ENCODE peak calls at places on chromosomes 7 and 10, in five cellular contexts. C, R, T, S and N are unnamed samples.
A peak's percentile ranks its signal among the peaks of the same experiment; 100 is the strongest.

GRCh38 chr10:1297566-1298301 is 241.5 kb downstream of the WDR37 start:
- DNase-seq in C (no peak), T (peak; percentile 59), R (peak; percentile 25), S (no peak), N (no peak)

GRCh38 chr10:99382181-99382580 is 48.2 kb downstream of the GOT1 start:
- DNase-seq in C (no peak), S (no peak), T (no peak), R (no peak), N (no peak)

GRCh38 chr7:130492519-130493274 is 812 bp downstream of the MEST start:
- DNase-seq in C (no peak), T (peak; percentile 23), R (no peak), S (no peak), N (no peak)

GRCh38 chr10:91076991-91077548 is 143.4 kb upstream of the PCGF5 start:
- DNase-seq in T (no peak), S (no peak), R (no peak), C (no peak), N (no peak)

GRCh38 chr7:111953611-111954010 is 252.6 kb downstream of the DOCK4 start:
- DNase-seq in R (no peak), S (no peak), T (peak; percentile 41), C (peak; percentile 8), N (no peak)

GRCh38 chr7:79272066-79272669 is 181.3 kb downstream of the MAGI2 start:
- DNase-seq in S (peak; percentile 13), T (peak; percentile 41), C (no peak), R (no peak), N (no peak)

GRCh38 chr7:70303309-70303708 is 705.0 kb downstream of the AUTS2 start:
- DNase-seq in T (no peak), C (no peak), R (no peak), S (no peak), N (no peak)

GRCh38 chr7:44980393-44981034 is 1.7 kb upstream of the MYO1G start:
- DNase-seq in R (no peak), C (peak; percentile 97), T (no peak), S (no peak), N (no peak)

GRCh38 chr7:106178593-106179134 is 66.6 kb upstream of the SYPL1 start:
- DNase-seq in C (no peak), S (no peak), T (no peak), R (no peak), N (no peak)

GRCh38 chr7:142463401-142463850 is 205.6 kb upstream of the PRSS58 start:
- DNase-seq in S (no peak), T (no peak), R (no peak), C (no peak), N (no peak)

GRCh38 chr7:12315049-12315448 is 88.6 kb downstream of the VWDE start:
- DNase-seq in T (no peak), R (no peak), C (no peak), S (no peak), N (no peak)

GRCh38 chr7:128035712-128036111 is 4.5 kb upstream of the LRRC4 start:
- DNase-seq in S (peak; percentile 61), C (no peak), T (peak; percentile 74), R (no peak), N (no peak)

GRCh38 chr7:66211429-66211828 is 6.3 kb downstream of the TPST1 start:
- DNase-seq in R (no peak), S (no peak), C (no peak), T (no peak), N (no peak)

GRCh38 chr10:5325076-5325475 is 39.7 kb upstream of the UCN3 start:
- DNase-seq in C (no peak), S (no peak), R (no peak), T (no peak), N (no peak)

GRCh38 chr7:94145602-94146001 is 141.4 kb upstream of the BET1 start:
- DNase-seq in T (no peak), R (no peak), C (no peak), S (no peak), N (no peak)

GRCh38 chr10:69327463-69328345 is 49.4 kb downstream of the HK1 start:
- DNase-seq in C (no peak), R (no peak), S (no peak), T (no peak), N (no peak)

GRCh38 chr7:137754076-137754851 is 92.5 kb downstream of the DGKI start:
- DNase-seq in S (no peak), T (no peak), R (no peak), C (peak; percentile 27), N (no peak)

GRCh38 chr7:50939026-50939425 is 156.3 kb upstream of the GRB10 start:
- DNase-seq in R (no peak), C (no peak), T (no peak), S (no peak), N (no peak)

GRCh38 chr10:7258948-7259523 is 151.8 kb downstream of the SFMBT2 start:
- DNase-seq in T (peak; percentile 41), C (no peak), S (no peak), R (no peak), N (peak; percentile 39)

GRCh38 chr10:7260912-7261700 is 149.7 kb downstream of the SFMBT2 start:
- DNase-seq in C (no peak), T (no peak), R (no peak), S (no peak), N (no peak)

GRCh38 chr10:7264313-7264741 is 146.5 kb downstream of the SFMBT2 start:
- DNase-seq in C (no peak), S (no peak), T (peak; percentile 57), R (no peak), N (no peak)

GRCh38 chr10:7260412-7260900 is 150.4 kb downstream of the SFMBT2 start:
- DNase-seq in C (peak; percentile 30), S (peak; percentile 69), R (peak; percentile 15), T (peak; percentile 55), N (peak; percentile 20)
- TF ChIP-seq TAF1 in C (no peak), S (no peak), R (no peak), T (no peak), N (no peak)

DNA sequence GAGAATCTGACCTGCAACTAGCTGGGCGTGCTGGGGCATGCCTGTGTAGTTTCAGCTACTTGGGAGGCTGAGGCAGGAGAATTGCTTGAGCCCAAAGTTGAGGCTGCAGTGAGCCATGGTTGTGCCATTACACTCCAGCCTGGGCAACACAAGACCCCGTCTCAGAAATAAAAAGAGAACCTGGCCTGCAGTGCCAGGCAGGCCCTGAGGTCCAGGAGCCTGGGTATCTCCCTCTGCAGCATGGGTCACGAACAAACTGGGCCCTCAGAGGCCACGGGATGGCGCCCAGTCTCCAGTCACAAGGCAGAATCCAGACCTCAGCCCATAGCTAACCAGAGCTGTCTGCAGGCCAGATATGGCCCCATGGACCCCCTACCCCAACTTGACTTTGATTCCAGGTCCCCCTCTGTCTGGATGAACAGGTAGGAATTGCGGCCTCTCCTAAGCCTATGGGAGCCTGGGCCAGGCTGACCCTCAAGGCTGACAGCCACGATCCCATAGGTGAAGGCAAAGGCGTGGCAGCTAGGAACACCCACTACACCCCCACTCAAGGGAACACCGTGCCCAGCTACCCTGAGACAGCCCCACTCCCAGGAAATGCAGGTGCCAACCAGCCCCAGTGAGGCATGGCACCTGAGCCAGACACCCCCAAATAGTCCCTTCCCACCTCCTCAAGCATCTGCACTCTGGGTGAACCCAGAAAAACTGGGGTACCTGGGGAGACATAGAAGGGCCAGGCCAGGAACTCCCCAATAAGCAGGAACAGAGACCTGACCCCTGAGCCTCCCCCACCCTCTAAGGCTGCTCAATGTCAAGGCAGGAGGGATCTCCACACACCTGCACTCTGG is 102.8 kb upstream of the TNRC18 start:
- DNase-seq in C (no peak), T (peak; percentile 31), R (no peak), S (no peak), N (no peak)
- TF ChIP-seq POLR2AphosphoS5 in C (peak; percentile 83), T (peak; percentile 66), R (peak; percentile 95), S (peak; percentile 92), N (peak; percentile 98)

GRCh38 chr10:118712930-118713634 is 41.7 kb downstream of the CACUL1 start:
- DNase-seq in R (no peak), C (no peak), S (no peak), T (peak; percentile 36), N (no peak)
- TF ChIP-seq TAF1 in R (no peak), C (no peak), S (no peak), T (no peak), N (no peak)

GRCh38 chr7:27251513-27252306 is 9.1 kb downstream of the EVX1 start:
- DNase-seq in S (no peak), R (no peak), T (peak; percentile 68), C (no peak), N (no peak)
- TF ChIP-seq POLR2AphosphoS5 in S (no peak), R (no peak), T (no peak), C (no peak), N (no peak)

GRCh38 chr7:14805105-14805719 is 97.3 kb downstream of the DGKB start:
- DNase-seq in C (no peak), S (no peak), T (no peak), R (no peak), N (no peak)

GRCh38 chr7:14807498-14807897 is 95.1 kb downstream of the DGKB start:
- DNase-seq in C (no peak), R (no peak), T (no peak), S (no peak), N (no peak)

GRCh38 chr7:14806886-14807285 is 95.7 kb downstream of the DGKB start:
- DNase-seq in T (no peak), C (no peak), S (no peak), R (no peak), N (no peak)
- TF ChIP-seq TAF1 in T (no peak), C (no peak), S (no peak), R (no peak), N (no peak)

GRCh38 chr10:109103278-109103677 is 820.0 kb downstream of the XPNPEP1 start:
- DNase-seq in S (no peak), T (no peak), C (no peak), R (no peak), N (no peak)
- TF ChIP-seq POLR2AphosphoS5 in S (no peak), T (no peak), C (no peak), R (no peak), N (no peak)

GRCh38 chr7:92528958-92529264 is 316 bp downstream of the RBM48 start:
- DNase-seq in R (no peak), T (no peak), C (no peak), S (no peak), N (peak; percentile 3)

GRCh38 chr7:92528188-92528957 is at the start of the genes PEX1 and RBM48:
- DNase-seq in S (peak; percentile 97), T (peak; percentile 98), R (peak; percentile 99), C (peak; percentile 96), N (peak; percentile 80)

GRCh38 chr7:92523110-92523509 is 5.2 kb downstream of the PEX1 start:
- DNase-seq in C (no peak), S (no peak), R (no peak), T (no peak), N (no peak)

GRCh38 chr7:92527300-92528187 is 776 bp downstream of the PEX1 start:
- DNase-seq in C (peak; percentile 15), S (peak; percentile 48), R (no peak), T (peak; percentile 78), N (peak; percentile 30)
- TF ChIP-seq TAF1 in C (peak; percentile 26), S (peak; percentile 38), R (peak; percentile 51), T (no peak), N (no peak)

GRCh38 chr7:132838313-132838712 is 243.6 kb downstream of the CHCHD3 start:
- DNase-seq in S (no peak), C (no peak), T (no peak), R (no peak), N (no peak)

GRCh38 chr7:132840197-132840596 is 241.7 kb downstream of the CHCHD3 start:
- DNase-seq in C (no peak), S (no peak), R (no peak), T (no peak), N (no peak)

GRCh38 chr7:132842478-132842877 is 239.4 kb downstream of the CHCHD3 start:
- DNase-seq in C (no peak), T (no peak), S (no peak), R (no peak), N (no peak)

GRCh38 chr7:132836746-132837145 is 245.1 kb downstream of the CHCHD3 start:
- DNase-seq in R (no peak), T (no peak), C (no peak), S (peak; percentile 23), N (no peak)

GRCh38 chr7:132837529-132837928 is 244.4 kb downstream of the CHCHD3 start:
- DNase-seq in R (no peak), C (no peak), T (no peak), S (no peak), N (no peak)
- TF ChIP-seq POLR2AphosphoS5 in R (no peak), C (no peak), T (no peak), S (no peak), N (no peak)